ENCODE peak calls at places on chromosome 16, in seven cellular contexts. A, T, F, C, X, O and U are unnamed samples.

GRCh38 chr16:11430601-11431317 is 85.5 kb downstream of the RMI2 start:
- ATAC-seq in A (no peak), T (no peak), F (no peak), C (no peak), X (no peak), O (no peak), U (no peak)

GRCh38 chr16:86212706-86213426 is 297.5 kb upstream of the FOXF1 start:
- ATAC-seq in A (peak), T (no peak), F (no peak), C (no peak), X (no peak), O (no peak), U (no peak)

GRCh38 chr16:83768976-83769375 is 38.8 kb upstream of the HSBP1 start:
- ATAC-seq in A (no peak), T (no peak), F (peak), C (peak), X (no peak), O (no peak), U (no peak)

GRCh38 chr16:1525871-1526607 is 7.4 kb upstream of the TMEM204 start:
- ATAC-seq in A (peak), T (no peak), F (no peak), C (no peak), X (no peak), O (no peak), U (no peak)

GRCh38 chr16:10599626-10600025 is 19.2 kb upstream of the EMP2 start:
- ATAC-seq in A (no peak), T (no peak), F (no peak), C (no peak), X (no peak), O (no peak), U (no peak)

GRCh38 chr16:75244844-75245758 is 6.3 kb downstream of the BCAR1 start:
- ATAC-seq in A (no peak), T (peak), F (peak), C (peak), X (peak), O (peak), U (peak)

GRCh38 chr16:3170440-3171180 is 17.4 kb upstream of the OR1F1 start:
- ATAC-seq in A (peak), T (peak), F (no peak), C (no peak), X (no peak), O (no peak), U (no peak)

GRCh38 chr16:72092832-72093447 is 480 bp downstream of the TXNL4B start:
- ATAC-seq in A (peak), T (peak), F (peak), C (no peak), X (peak), O (peak), U (peak)

GRCh38 chr16:31186176-31186575 is 6.2 kb downstream of the FUS start:
- ATAC-seq in A (peak), T (no peak), F (no peak), C (no peak), X (no peak), O (no peak), U (no peak)

GRCh38 chr16:88113545-88114045 is 162.4 kb downstream of the BANP start:
- ATAC-seq in A (no peak), T (no peak), F (no peak), C (no peak), X (no peak), O (no peak), U (no peak)

GRCh38 chr16:70750893-70751467 is 50.0 kb downstream of the VAC14 start:
- ATAC-seq in A (no peak), T (peak), F (peak), C (peak), X (no peak), O (peak), U (peak)

GRCh38 chr16:85627835-85628556 is 14.9 kb downstream of the GSE1 start:
- ATAC-seq in A (no peak), T (no peak), F (peak), C (peak), X (no peak), O (no peak), U (peak)

GRCh38 chr16:88064011-88064888 is 113.0 kb downstream of the BANP start:
- ATAC-seq in A (no peak), T (no peak), F (no peak), C (no peak), X (no peak), O (no peak), U (no peak)

GRCh38 chr16:51392651-51393187 is 241.6 kb upstream of the SALL1 start:
- ATAC-seq in A (no peak), T (no peak), F (no peak), C (no peak), X (peak), O (peak), U (peak)

GRCh38 chr16:85868495-85868894 is 30.5 kb upstream of the IRF8 start:
- ATAC-seq in A (no peak), T (no peak), F (no peak), C (no peak), X (no peak), O (no peak), U (no peak)

GRCh38 chr16:48788475-48788874 is 178.5 kb upstream of the N4BP1 start:
- ATAC-seq in A (no peak), T (no peak), F (no peak), C (no peak), X (no peak), O (no peak), U (no peak)

GRCh38 chr16:23334950-23335349 is 32.8 kb downstream of the SCNN1B start:
- ATAC-seq in A (no peak), T (no peak), F (no peak), C (no peak), X (no peak), O (no peak), U (no peak)

GRCh38 chr16:21684199-21684598 is 20.4 kb downstream of the OTOA start:
- ATAC-seq in A (no peak), T (no peak), F (no peak), C (no peak), X (no peak), O (no peak), U (no peak)

GRCh38 chr16:65523258-65523950 is 401.5 kb upstream of the CDH11 start:
- ATAC-seq in A (no peak), T (no peak), F (no peak), C (no peak), X (no peak), O (no peak), U (no peak)

GRCh38 chr16:26198221-26198620 is 506.5 kb downstream of the HS3ST4 start:
- ATAC-seq in A (no peak), T (no peak), F (no peak), C (no peak), X (no peak), O (no peak), U (no peak)

GRCh38 chr16:56424404-56424765 is 960 bp downstream of the AMFR start:
- ATAC-seq in A (no peak), T (peak), F (peak), C (no peak), X (peak), O (peak), U (no peak)

GRCh38 chr16:47599512-47599911 is 138.4 kb downstream of the PHKB start:
- ATAC-seq in A (no peak), T (no peak), F (no peak), C (no peak), X (no peak), O (no peak), U (no peak)

GRCh38 chr16:89616576-89617437 is 3.4 kb downstream of the DPEP1 start:
- ATAC-seq in A (peak), T (no peak), F (peak), C (no peak), X (peak), O (no peak), U (no peak)

GRCh38 chr16:83998091-83998490 is 30.0 kb downstream of the NECAB2 start:
- ATAC-seq in A (no peak), T (no peak), F (no peak), C (no peak), X (no peak), O (no peak), U (no peak)

GRCh38 chr16:88903267-88903666 is 36.8 kb upstream of the PABPN1L start:
- ATAC-seq in A (no peak), T (no peak), F (no peak), C (no peak), X (no peak), O (no peak), U (no peak)

GRCh38 chr16:11524098-11524760 is 62.5 kb downstream of the LITAF start:
- ATAC-seq in A (no peak), T (peak), F (no peak), C (no peak), X (no peak), O (no peak), U (no peak)

GRCh38 chr16:83574388-83574787 is 233.4 kb upstream of the HSBP1 start:
- ATAC-seq in A (no peak), T (no peak), F (no peak), C (no peak), X (peak), O (peak), U (no peak)

GRCh38 chr16:27839419-27839818 is 224.1 kb downstream of the GSG1L start:
- ATAC-seq in A (no peak), T (no peak), F (no peak), C (no peak), X (peak), O (peak), U (no peak)

GRCh38 chr16:19014456-19014855 is 30.7 kb downstream of the TMC7 start:
- ATAC-seq in A (no peak), T (no peak), F (no peak), C (no peak), X (no peak), O (no peak), U (no peak)

GRCh38 chr16:28905800-28906372 is 19.2 kb downstream of the RABEP2 start:
- ATAC-seq in A (no peak), T (no peak), F (no peak), C (no peak), X (no peak), O (no peak), U (no peak)